ENCODE peak calls at places on chromosome 19, in five cellular contexts. P is GOT3, U is colonic mucosa, A is OCI-M1, N is SW480. K is an unnamed sample.
A peak's percentile ranks its signal among the peaks of the same experiment; 100 is the strongest.

GRCh38 chr19:41995959-41996797 is 2.1 kb upstream of the ATP1A3 start:
- DNase-seq in P (no peak), U (no peak), A (peak; percentile 63), N (no peak), K (no peak)

GRCh38 chr19:16203256-16204004 is 5.7 kb downstream of the AP1M1 start:
- DNase-seq in P (no peak), U (no peak), A (no peak), N (no peak), K (no peak)

GRCh38 chr19:16371540-16371986 is 46.9 kb downstream of the KLF2 start:
- DNase-seq in P (no peak), U (peak; percentile 85), A (peak; percentile 54), N (peak; percentile 69), K (peak; percentile 62)

GRCh38 chr19:11405846-11406643 is 13.1 kb downstream of the RGL3 start:
- DNase-seq in P (no peak), U (no peak), A (no peak), N (no peak), K (no peak)

GRCh38 chr19:38705197-38706019 is 38.9 kb downstream of the CAPN12 start:
- DNase-seq in P (no peak), U (no peak), A (no peak), N (no peak), K (no peak)

GRCh38 chr19:39592381-39592780 is 9.9 kb upstream of the LGALS13 start:
- DNase-seq in P (no peak), U (no peak), A (no peak), N (no peak), K (no peak)

GRCh38 chr19:29048873-29049272 is 164.1 kb downstream of the UQCRFS1 start:
- DNase-seq in P (no peak), U (no peak), A (no peak), N (no peak), K (no peak)

GRCh38 chr19:10238172-10238783 is 7.1 kb upstream of the S1PR2 start:
- DNase-seq in P (no peak), U (peak; percentile 69), A (no peak), N (no peak), K (peak; percentile 18)

GRCh38 chr19:32457540-32457939 is 52.0 kb downstream of the DPY19L3 start:
- DNase-seq in P (no peak), U (no peak), A (no peak), N (no peak), K (no peak)

GRCh38 chr19:13430790-13431582 is 75.3 kb downstream of the CACNA1A start:
- DNase-seq in P (no peak), U (peak; percentile 37), A (peak; percentile 36), N (no peak), K (peak; percentile 47)

GRCh38 chr19:3692141-3693029 is 7.9 kb downstream of the PIP5K1C start:
- DNase-seq in P (no peak), U (no peak), A (peak; percentile 8), N (no peak), K (no peak)

GRCh38 chr19:2047076-2047448 is 4.0 kb downstream of the MKNK2 start:
- DNase-seq in P (no peak), U (no peak), A (no peak), N (no peak), K (no peak)

GRCh38 chr19:5695649-5696195 is 5.6 kb downstream of the RPL36 start:
- DNase-seq in P (no peak), U (no peak), A (no peak), N (no peak), K (no peak)

GRCh38 chr19:4327877-4328242 is 10.8 kb downstream of the STAP2 start:
- DNase-seq in P (no peak), U (no peak), A (no peak), N (no peak), K (no peak)

GRCh38 chr19:18013621-18014111 is 5.7 kb downstream of the ARRDC2 start:
- DNase-seq in P (no peak), U (no peak), A (no peak), N (no peak), K (no peak)